ENCODE peak calls at places on chromosomes 16 and 17, in five cellular contexts. One of them, this sample, is unnamed.

GRCh38 chr17:67606896-67607604 is 110.7 kb upstream of the NOL11 start:
- DNase-seq in suprapubic skin: no peak
- DNase-seq in neural progenitor cell: no peak
- DNase-seq in pancreas: no peak
- DNase-seq in ovary: no peak
- DNase-seq in this sample: peak; percentile 69

GRCh38 chr16:11016524-11016988 is 72.2 kb downstream of the CLEC16A start:
- DNase-seq in suprapubic skin: no peak
- DNase-seq in neural progenitor cell: no peak
- DNase-seq in pancreas: no peak
- DNase-seq in ovary: no peak
- DNase-seq in this sample: no peak

GRCh38 chr16:10817514-10817913 is 1.1 kb downstream of the TVP23A start:
- DNase-seq in suprapubic skin: no peak
- DNase-seq in neural progenitor cell: no peak
- DNase-seq in pancreas: no peak
- DNase-seq in ovary: no peak
- DNase-seq in this sample: no peak

GRCh38 chr17:34012709-34013375 is 242.2 kb upstream of the CCL2 start:
- DNase-seq in suprapubic skin: no peak
- DNase-seq in neural progenitor cell: peak; percentile 14
- DNase-seq in pancreas: no peak
- DNase-seq in ovary: no peak
- DNase-seq in this sample: no peak

GRCh38 chr16:47644166-47644565 is 183.0 kb downstream of the PHKB start:
- DNase-seq in suprapubic skin: no peak
- DNase-seq in neural progenitor cell: no peak
- DNase-seq in pancreas: no peak
- DNase-seq in ovary: no peak
- DNase-seq in this sample: peak; percentile 28

GRCh38 chr16:4663756-4664465 is 29.5 kb upstream of the NUDT16L1 start:
- DNase-seq in suprapubic skin: no peak
- DNase-seq in neural progenitor cell: no peak
- DNase-seq in pancreas: no peak
- DNase-seq in ovary: no peak
- DNase-seq in this sample: peak; percentile 45

GRCh38 chr17:17216776-17217175 is 10.6 kb upstream of the PLD6 start:
- DNase-seq in suprapubic skin: no peak
- DNase-seq in neural progenitor cell: no peak
- DNase-seq in pancreas: peak; percentile 33
- DNase-seq in ovary: no peak
- DNase-seq in this sample: no peak

GRCh38 chr17:75754378-75755204 is 10.4 kb downstream of the GALK1 start:
- DNase-seq in suprapubic skin: peak; percentile 58
- DNase-seq in neural progenitor cell: no peak
- DNase-seq in pancreas: peak; percentile 77
- DNase-seq in ovary: no peak
- DNase-seq in this sample: no peak

GRCh38 chr17:27552467-27552779 is 78.6 kb upstream of the LGALS9 start:
- DNase-seq in suprapubic skin: no peak
- DNase-seq in neural progenitor cell: no peak
- DNase-seq in pancreas: no peak
- DNase-seq in ovary: no peak
- DNase-seq in this sample: no peak

GRCh38 chr17:55285340-55286301 is 20.9 kb downstream of the HLF start:
- DNase-seq in suprapubic skin: peak; percentile 90
- DNase-seq in neural progenitor cell: no peak
- DNase-seq in pancreas: no peak
- DNase-seq in ovary: peak; percentile 99
- DNase-seq in this sample: peak; percentile 90

GRCh38 chr17:17665255-17665654 is 16.0 kb upstream of the RAI1 start:
- DNase-seq in suprapubic skin: no peak
- DNase-seq in neural progenitor cell: no peak
- DNase-seq in pancreas: no peak
- DNase-seq in ovary: no peak
- DNase-seq in this sample: no peak

GRCh38 chr17:74417178-74418045 is 14.5 kb upstream of the GPRC5C start:
- DNase-seq in suprapubic skin: no peak
- DNase-seq in neural progenitor cell: no peak
- DNase-seq in pancreas: no peak
- DNase-seq in ovary: no peak
- DNase-seq in this sample: peak; percentile 43

GRCh38 chr17:39775075-39775474 is 37.3 kb downstream of the GRB7 start:
- DNase-seq in suprapubic skin: no peak
- DNase-seq in neural progenitor cell: no peak
- DNase-seq in pancreas: no peak
- DNase-seq in ovary: no peak
- DNase-seq in this sample: no peak

GRCh38 chr17:39769974-39770587 is 32.3 kb downstream of the GRB7 start:
- DNase-seq in suprapubic skin: no peak
- DNase-seq in neural progenitor cell: no peak
- DNase-seq in pancreas: no peak
- DNase-seq in ovary: no peak
- DNase-seq in this sample: no peak

GRCh38 chr17:39774043-39774442 is 36.3 kb downstream of the GRB7 start:
- DNase-seq in suprapubic skin: no peak
- DNase-seq in neural progenitor cell: no peak
- DNase-seq in pancreas: no peak
- DNase-seq in ovary: no peak
- DNase-seq in this sample: no peak

GRCh38 chr17:39772987-39773664 is 35.4 kb downstream of the GRB7 start:
- DNase-seq in suprapubic skin: no peak
- DNase-seq in neural progenitor cell: no peak
- DNase-seq in pancreas: no peak
- DNase-seq in ovary: no peak
- DNase-seq in this sample: no peak

GRCh38 chr17:39772415-39772814 is 34.7 kb downstream of the GRB7 start:
- DNase-seq in suprapubic skin: no peak
- DNase-seq in neural progenitor cell: no peak
- DNase-seq in pancreas: no peak
- DNase-seq in ovary: no peak
- DNase-seq in this sample: no peak
- H3K4me1 ChIP-seq in suprapubic skin: peaks cover 7% of the 10 kb centered on the region
- H3K4me1 ChIP-seq in neural progenitor cell: no peaks in the 10 kb centered on the region
- H3K4me1 ChIP-seq in pancreas: no peaks in the 10 kb centered on the region
- H3K4me1 ChIP-seq in ovary: no peaks in the 10 kb centered on the region
- H3K4me1 ChIP-seq in this sample: no peaks in the 10 kb centered on the region

GRCh38 chr17:14331200-14331981 is 30.5 kb downstream of the HS3ST3B1 start:
- DNase-seq in suprapubic skin: no peak
- DNase-seq in neural progenitor cell: peak; percentile 85
- DNase-seq in pancreas: no peak
- DNase-seq in ovary: no peak
- DNase-seq in this sample: no peak
- H3K4me3 ChIP-seq in suprapubic skin: no peak overlapping the region
- H3K4me3 ChIP-seq in neural progenitor cell: peak overlapping the region; percentile 26
- H3K4me3 ChIP-seq in pancreas: no peak overlapping the region
- H3K4me3 ChIP-seq in ovary: no peak overlapping the region
- H3K4me3 ChIP-seq in this sample: no peak overlapping the region

GRCh38 chr16:80931985-80932720 is 74.5 kb downstream of the CMC2 start:
- DNase-seq in suprapubic skin: peak; percentile 64
- DNase-seq in neural progenitor cell: peak; percentile 72
- DNase-seq in pancreas: peak; percentile 86
- DNase-seq in ovary: peak; percentile 71
- DNase-seq in this sample: peak; percentile 59
- TF ChIP-seq CTCF in suprapubic skin: no peak
- TF ChIP-seq CTCF in neural progenitor cell: peak; percentile 6
- TF ChIP-seq CTCF in pancreas: no peak
- TF ChIP-seq CTCF in ovary: peak; percentile 10
- TF ChIP-seq CTCF in this sample: no peak

GRCh38 chr17:14330492-14330920 is 29.6 kb downstream of the HS3ST3B1 start:
- DNase-seq in suprapubic skin: no peak
- DNase-seq in neural progenitor cell: peak; percentile 80
- DNase-seq in pancreas: no peak
- DNase-seq in ovary: no peak
- DNase-seq in this sample: no peak
- H3K4me1 ChIP-seq in suprapubic skin: peaks cover 12% of the 10 kb centered on the region
- H3K4me1 ChIP-seq in neural progenitor cell: peaks cover 73% of the 10 kb centered on the region
- H3K4me1 ChIP-seq in pancreas: no peaks in the 10 kb centered on the region
- H3K4me1 ChIP-seq in ovary: peaks cover 4% of the 10 kb centered on the region
- H3K4me1 ChIP-seq in this sample: no peaks in the 10 kb centered on the region

GRCh38 chr17:80960797-80961452 is 30.7 kb upstream of the CHMP6 start:
- DNase-seq in suprapubic skin: peak; percentile 60
- DNase-seq in neural progenitor cell: no peak
- DNase-seq in pancreas: peak; percentile 69
- DNase-seq in ovary: peak; percentile 33
- DNase-seq in this sample: no peak
- H3K4me3 ChIP-seq in suprapubic skin: no peak overlapping the region
- H3K4me3 ChIP-seq in neural progenitor cell: no peak overlapping the region
- H3K4me3 ChIP-seq in pancreas: no peak overlapping the region
- H3K4me3 ChIP-seq in ovary: no peak overlapping the region
- H3K4me3 ChIP-seq in this sample: no peak overlapping the region

GRCh38 chr17:40113961-40114272 is 7.9 kb upstream of the MSL1 start:
- DNase-seq in suprapubic skin: no peak
- DNase-seq in neural progenitor cell: no peak
- DNase-seq in pancreas: no peak
- DNase-seq in ovary: peak; percentile 18
- DNase-seq in this sample: no peak

GRCh38 chr17:40113110-40113960 is 8.4 kb upstream of the MSL1 start:
- DNase-seq in suprapubic skin: peak; percentile 96
- DNase-seq in neural progenitor cell: peak; percentile 93
- DNase-seq in pancreas: peak; percentile 94
- DNase-seq in ovary: peak; percentile 93
- DNase-seq in this sample: peak; percentile 95

GRCh38 chr17:40112191-40112590 is 9.6 kb upstream of the MSL1 start:
- DNase-seq in suprapubic skin: no peak
- DNase-seq in neural progenitor cell: no peak
- DNase-seq in pancreas: no peak
- DNase-seq in ovary: peak; percentile 29
- DNase-seq in this sample: no peak

GRCh38 chr17:40111221-40112128 is 10.3 kb upstream of the MSL1 start:
- DNase-seq in suprapubic skin: peak; percentile 93
- DNase-seq in neural progenitor cell: peak; percentile 93
- DNase-seq in pancreas: peak; percentile 91
- DNase-seq in ovary: peak; percentile 98
- DNase-seq in this sample: peak; percentile 86

DNA sequence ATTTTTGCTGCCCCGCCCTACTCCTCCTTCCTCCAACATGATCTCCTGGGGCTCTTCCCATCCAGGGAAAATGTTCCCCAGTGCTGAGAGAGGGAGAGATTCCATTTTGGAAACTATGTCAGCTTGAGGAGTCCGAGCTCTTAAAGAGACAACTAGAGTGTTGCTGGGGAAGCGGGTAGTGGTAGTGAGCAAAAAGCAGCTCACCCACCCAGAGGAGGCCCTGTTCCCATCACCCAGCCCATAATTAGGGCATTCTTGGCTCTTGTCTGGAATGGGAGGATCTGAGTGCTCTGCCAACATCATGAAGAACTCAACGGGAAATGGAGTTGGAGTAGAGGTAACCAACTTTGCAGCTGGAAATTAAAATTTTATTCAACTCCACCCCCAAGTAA is 9.1 kb upstream of the MSL1 start:
- DNase-seq in suprapubic skin: no peak
- DNase-seq in neural progenitor cell: no peak
- DNase-seq in pancreas: no peak
- DNase-seq in ovary: peak; percentile 27
- DNase-seq in this sample: no peak
- TF ChIP-seq CTCF in suprapubic skin: no peak
- TF ChIP-seq CTCF in neural progenitor cell: no peak
- TF ChIP-seq CTCF in pancreas: no peak
- TF ChIP-seq CTCF in ovary: no peak
- TF ChIP-seq CTCF in this sample: no peak

This sample was measured in stomach.